ENCODE peak calls at places on chromosomes 6 and 20, in nine cellular contexts. One of them, this sample, is unnamed.

GRCh38 chr6:44661221-44661609 is 273.7 kb downstream of the CDC5L start:
- DNase-seq in HepG2: peak
- DNase-seq in suprapubic skin: no peak
- DNase-seq in transverse colon: no peak
- DNase-seq in GM12878: no peak
- DNase-seq in H1: no peak
- DNase-seq in K562: no peak
- DNase-seq in tibial nerve: no peak
- DNase-seq in A549: no peak
- DNase-seq in this sample: no peak

GRCh38 chr6:169714178-169714577 is 10.1 kb downstream of the PHF10 start:
- DNase-seq in tibial nerve: no peak
- DNase-seq in transverse colon: no peak
- DNase-seq in A549: no peak
- DNase-seq in K562: no peak
- DNase-seq in suprapubic skin: no peak
- DNase-seq in GM12878: no peak
- DNase-seq in H1: no peak
- DNase-seq in HepG2: no peak
- DNase-seq in this sample: no peak

GRCh38 chr20:1508576-1508975 is 17.4 kb upstream of the SIRPB2 start:
- DNase-seq in K562: no peak
- DNase-seq in HepG2: no peak
- DNase-seq in transverse colon: no peak
- DNase-seq in tibial nerve: no peak
- DNase-seq in A549: no peak
- DNase-seq in suprapubic skin: no peak
- DNase-seq in GM12878: no peak
- DNase-seq in H1: no peak
- DNase-seq in this sample: no peak

GRCh38 chr6:90914312-90914711 is 327.4 kb upstream of the MAP3K7 start:
- DNase-seq in A549: no peak
- DNase-seq in HepG2: no peak
- DNase-seq in K562: no peak
- DNase-seq in H1: no peak
- DNase-seq in transverse colon: no peak
- DNase-seq in suprapubic skin: no peak
- DNase-seq in tibial nerve: no peak
- DNase-seq in GM12878: no peak
- DNase-seq in this sample: no peak

GRCh38 chr6:161406633-161407032 is 132.8 kb upstream of the AGPAT4 start:
- DNase-seq in suprapubic skin: no peak
- DNase-seq in tibial nerve: no peak
- DNase-seq in A549: peak
- DNase-seq in K562: peak
- DNase-seq in HepG2: no peak
- DNase-seq in GM12878: no peak
- DNase-seq in H1: no peak
- DNase-seq in transverse colon: no peak
- DNase-seq in this sample: no peak

GRCh38 chr6:31652925-31653724 is 664 bp upstream of the BAG6 start:
- DNase-seq in A549: no peak
- DNase-seq in GM12878: no peak
- DNase-seq in tibial nerve: peak
- DNase-seq in suprapubic skin: peak
- DNase-seq in HepG2: peak
- DNase-seq in K562: peak
- DNase-seq in H1: no peak
- DNase-seq in transverse colon: peak
- DNase-seq in this sample: peak

GRCh38 chr20:2816583-2817340 is 598 bp downstream of the TMEM239 start:
- DNase-seq in transverse colon: no peak
- DNase-seq in A549: no peak
- DNase-seq in suprapubic skin: no peak
- DNase-seq in HepG2: no peak
- DNase-seq in K562: peak
- DNase-seq in H1: peak
- DNase-seq in GM12878: no peak
- DNase-seq in tibial nerve: no peak
- DNase-seq in this sample: peak

GRCh38 chr20:23147964-23148720 is 62.0 kb upstream of the CD93 start:
- DNase-seq in HepG2: peak
- DNase-seq in suprapubic skin: peak
- DNase-seq in A549: peak
- DNase-seq in transverse colon: no peak
- DNase-seq in tibial nerve: no peak
- DNase-seq in K562: peak
- DNase-seq in H1: no peak
- DNase-seq in GM12878: peak
- DNase-seq in this sample: peak

GRCh38 chr6:33904050-33904827 is 100.4 kb upstream of the MLN start:
- DNase-seq in HepG2: no peak
- DNase-seq in tibial nerve: no peak
- DNase-seq in suprapubic skin: no peak
- DNase-seq in transverse colon: peak
- DNase-seq in H1: no peak
- DNase-seq in A549: no peak
- DNase-seq in GM12878: peak
- DNase-seq in K562: peak
- DNase-seq in this sample: peak

GRCh38 chr6:84665392-84665791 is 99.0 kb downstream of the TBX18 start:
- DNase-seq in K562: no peak
- DNase-seq in A549: no peak
- DNase-seq in transverse colon: no peak
- DNase-seq in HepG2: no peak
- DNase-seq in suprapubic skin: no peak
- DNase-seq in H1: no peak
- DNase-seq in tibial nerve: no peak
- DNase-seq in GM12878: no peak
- DNase-seq in this sample: no peak

GRCh38 chr20:4041748-4042411 is 26.5 kb upstream of the RNF24 start:
- DNase-seq in tibial nerve: peak
- DNase-seq in suprapubic skin: peak
- DNase-seq in A549: peak
- DNase-seq in K562: peak
- DNase-seq in HepG2: no peak
- DNase-seq in transverse colon: peak
- DNase-seq in H1: peak
- DNase-seq in GM12878: no peak
- DNase-seq in this sample: peak

GRCh38 chr6:7446644-7447325 is 57.2 kb downstream of the RIOK1 start:
- DNase-seq in tibial nerve: no peak
- DNase-seq in H1: no peak
- DNase-seq in HepG2: peak
- DNase-seq in suprapubic skin: no peak
- DNase-seq in GM12878: no peak
- DNase-seq in transverse colon: no peak
- DNase-seq in K562: peak
- DNase-seq in A549: no peak
- DNase-seq in this sample: no peak

GRCh38 chr6:79167931-79168694 is 66.4 kb downstream of the HMGN3 start:
- DNase-seq in K562: no peak
- DNase-seq in GM12878: no peak
- DNase-seq in tibial nerve: no peak
- DNase-seq in HepG2: no peak
- DNase-seq in suprapubic skin: no peak
- DNase-seq in A549: no peak
- DNase-seq in H1: no peak
- DNase-seq in transverse colon: no peak
- DNase-seq in this sample: no peak

GRCh38 chr6:79170431-79170830 is 64.1 kb downstream of the HMGN3 start:
- DNase-seq in tibial nerve: no peak
- DNase-seq in H1: no peak
- DNase-seq in K562: no peak
- DNase-seq in GM12878: no peak
- DNase-seq in A549: no peak
- DNase-seq in suprapubic skin: no peak
- DNase-seq in transverse colon: no peak
- DNase-seq in HepG2: no peak
- DNase-seq in this sample: no peak

GRCh38 chr6:79170915-79171314 is 63.6 kb downstream of the HMGN3 start:
- DNase-seq in GM12878: no peak
- DNase-seq in A549: no peak
- DNase-seq in HepG2: no peak
- DNase-seq in tibial nerve: no peak
- DNase-seq in transverse colon: no peak
- DNase-seq in H1: no peak
- DNase-seq in suprapubic skin: no peak
- DNase-seq in K562: no peak
- DNase-seq in this sample: no peak

GRCh38 chr6:79173378-79173777 is 61.1 kb downstream of the HMGN3 start:
- DNase-seq in H1: no peak
- DNase-seq in suprapubic skin: no peak
- DNase-seq in tibial nerve: no peak
- DNase-seq in K562: no peak
- DNase-seq in transverse colon: no peak
- DNase-seq in A549: no peak
- DNase-seq in HepG2: no peak
- DNase-seq in GM12878: no peak
- DNase-seq in this sample: no peak

DNA sequence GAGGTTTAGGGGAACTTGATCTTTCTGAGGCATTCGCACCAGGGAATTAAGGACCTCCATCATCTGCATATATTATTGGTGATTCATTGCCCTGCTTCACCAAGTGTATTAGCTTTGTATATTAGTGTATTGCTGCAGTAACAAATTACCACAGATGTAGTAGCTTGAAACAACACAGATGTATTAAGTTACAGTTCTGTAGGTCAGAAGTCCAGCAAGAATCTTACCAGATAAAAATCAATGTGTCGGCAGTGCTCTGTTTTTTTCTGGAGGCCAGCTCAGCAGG is 65.8 kb downstream of the HMGN3 start:
- DNase-seq in transverse colon: no peak
- DNase-seq in K562: no peak
- DNase-seq in GM12878: no peak
- DNase-seq in HepG2: no peak
- DNase-seq in A549: no peak
- DNase-seq in suprapubic skin: no peak
- DNase-seq in H1: no peak
- DNase-seq in tibial nerve: no peak
- DNase-seq in this sample: no peak
- TF ChIP-seq EP300 in transverse colon: no peak
- TF ChIP-seq EP300 in K562: no peak
- TF ChIP-seq EP300 in GM12878: no peak
- TF ChIP-seq EP300 in HepG2: no peak
- TF ChIP-seq EP300 in A549: no peak
- TF ChIP-seq EP300 in suprapubic skin: no peak
- TF ChIP-seq EP300 in H1: no peak
- TF ChIP-seq EP300 in tibial nerve: no peak
- TF ChIP-seq EP300 in this sample: no peak

GRCh38 chr6:13485923-13486557 is 1.4 kb downstream of the GFOD1 start:
- DNase-seq in HepG2: peak
- DNase-seq in tibial nerve: no peak
- DNase-seq in suprapubic skin: no peak
- DNase-seq in GM12878: no peak
- DNase-seq in K562: peak
- DNase-seq in transverse colon: peak
- DNase-seq in A549: peak
- DNase-seq in H1: no peak
- DNase-seq in this sample: peak

GRCh38 chr6:13486679-13487121 is 700 bp downstream of the GFOD1 start:
- DNase-seq in transverse colon: peak
- DNase-seq in suprapubic skin: peak
- DNase-seq in tibial nerve: peak
- DNase-seq in GM12878: no peak
- DNase-seq in H1: peak
- DNase-seq in K562: peak
- DNase-seq in A549: peak
- DNase-seq in HepG2: peak
- DNase-seq in this sample: no peak

GRCh38 chr6:13485303-13485702 is 2.1 kb downstream of the GFOD1 start:
- DNase-seq in GM12878: no peak
- DNase-seq in H1: no peak
- DNase-seq in K562: no peak
- DNase-seq in tibial nerve: no peak
- DNase-seq in A549: no peak
- DNase-seq in transverse colon: no peak
- DNase-seq in HepG2: no peak
- DNase-seq in suprapubic skin: no peak
- DNase-seq in this sample: no peak

GRCh38 chr6:13484827-13485226 is 2.6 kb downstream of the GFOD1 start:
- DNase-seq in H1: no peak
- DNase-seq in tibial nerve: no peak
- DNase-seq in transverse colon: no peak
- DNase-seq in suprapubic skin: no peak
- DNase-seq in A549: no peak
- DNase-seq in GM12878: no peak
- DNase-seq in K562: no peak
- DNase-seq in HepG2: no peak
- DNase-seq in this sample: no peak

DNA sequence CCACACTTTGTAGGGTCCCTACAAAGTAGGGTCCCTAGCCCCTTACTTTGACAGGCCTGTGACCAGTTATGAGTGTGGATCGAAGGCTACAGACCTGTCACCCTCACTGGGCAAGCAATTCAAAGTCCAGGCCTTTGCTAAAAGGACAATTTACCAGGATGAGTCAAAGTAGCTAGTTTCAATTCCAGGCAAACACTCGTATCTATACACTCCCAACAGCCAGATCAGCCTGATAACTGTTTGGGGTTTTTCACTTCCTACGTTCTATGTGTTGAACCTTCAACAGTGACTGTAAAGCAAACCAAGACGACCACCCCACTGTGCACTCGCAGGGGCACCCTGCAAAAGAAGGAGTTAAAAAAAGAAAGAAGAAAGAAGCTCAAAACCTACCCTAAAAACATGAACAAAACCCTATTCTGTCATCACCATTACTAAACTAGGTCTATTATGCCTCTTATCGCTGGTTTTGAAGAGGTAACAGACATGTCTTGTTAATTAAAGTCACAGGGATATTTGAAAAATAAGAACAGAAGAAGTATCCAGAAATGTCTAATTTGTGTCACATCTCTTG is 3.2 kb downstream of the GFOD1 start:
- DNase-seq in suprapubic skin: no peak
- DNase-seq in transverse colon: no peak
- DNase-seq in tibial nerve: no peak
- DNase-seq in GM12878: no peak
- DNase-seq in H1: no peak
- DNase-seq in HepG2: peak
- DNase-seq in A549: no peak
- DNase-seq in K562: peak
- DNase-seq in this sample: no peak
- H3K4me3 ChIP-seq in suprapubic skin: peak
- H3K4me3 ChIP-seq in transverse colon: no peak
- H3K4me3 ChIP-seq in tibial nerve: no peak
- H3K4me3 ChIP-seq in GM12878: peak
- H3K4me3 ChIP-seq in H1: no peak
- H3K4me3 ChIP-seq in HepG2: peak
- H3K4me3 ChIP-seq in A549: no peak
- H3K4me3 ChIP-seq in K562: peak
- H3K4me3 ChIP-seq in this sample: peak

GRCh38 chr6:16291739-16292138 is 53.4 kb downstream of the GMPR start:
- DNase-seq in suprapubic skin: no peak
- DNase-seq in tibial nerve: no peak
- DNase-seq in K562: no peak
- DNase-seq in transverse colon: no peak
- DNase-seq in HepG2: no peak
- DNase-seq in GM12878: no peak
- DNase-seq in H1: no peak
- DNase-seq in A549: no peak
- DNase-seq in this sample: no peak
- TF ChIP-seq EP300 in suprapubic skin: no peak
- TF ChIP-seq EP300 in tibial nerve: no peak
- TF ChIP-seq EP300 in K562: no peak
- TF ChIP-seq EP300 in transverse colon: no peak
- TF ChIP-seq EP300 in HepG2: no peak
- TF ChIP-seq EP300 in GM12878: no peak
- TF ChIP-seq EP300 in H1: no peak
- TF ChIP-seq EP300 in A549: no peak
- TF ChIP-seq EP300 in this sample: no peak

GRCh38 chr20:58585753-58586540 is 65.1 kb upstream of the STX16 start:
- DNase-seq in GM12878: no peak
- DNase-seq in A549: no peak
- DNase-seq in H1: no peak
- DNase-seq in tibial nerve: no peak
- DNase-seq in HepG2: no peak
- DNase-seq in K562: no peak
- DNase-seq in suprapubic skin: no peak
- DNase-seq in transverse colon: no peak
- DNase-seq in this sample: no peak
- H3K4me3 ChIP-seq in GM12878: no peak
- H3K4me3 ChIP-seq in A549: no peak
- H3K4me3 ChIP-seq in H1: no peak
- H3K4me3 ChIP-seq in tibial nerve: no peak
- H3K4me3 ChIP-seq in HepG2: no peak
- H3K4me3 ChIP-seq in K562: no peak
- H3K4me3 ChIP-seq in suprapubic skin: no peak
- H3K4me3 ChIP-seq in transverse colon: no peak
- H3K4me3 ChIP-seq in this sample: no peak